ENCODE peak calls at places on chromosomes 3 and 15, in six cellular contexts. One of them, this sample, is unnamed. For H3K27me3, the result is how much of the 10 kb centered on the place peaks cover.

GRCh38 chr3:46852329-46852720 is 10.9 kb downstream of the MYL3 start:
- DNase-seq in adrenal gland: no peak
- DNase-seq in upper lobe of right lung: peak
- DNase-seq in brain microvascular endothelial cell: no peak
- DNase-seq in lung: no peak
- DNase-seq in ovary: no peak
- DNase-seq in this sample: no peak

GRCh38 chr3:73493543-73494314 is 131.0 kb downstream of the PDZRN3 start:
- DNase-seq in lung: no peak
- DNase-seq in brain microvascular endothelial cell: peak
- DNase-seq in adrenal gland: peak
- DNase-seq in ovary: no peak
- DNase-seq in upper lobe of right lung: no peak
- DNase-seq in this sample: no peak

GRCh38 chr3:43043793-43044192 is 62.1 kb downstream of the POMGNT2 start:
- DNase-seq in brain microvascular endothelial cell: no peak
- DNase-seq in ovary: no peak
- DNase-seq in upper lobe of right lung: no peak
- DNase-seq in adrenal gland: no peak
- DNase-seq in lung: no peak
- DNase-seq in this sample: peak

GRCh38 chr3:62109534-62109933 is 263.8 kb downstream of the FEZF2 start:
- DNase-seq in upper lobe of right lung: no peak
- DNase-seq in brain microvascular endothelial cell: peak
- DNase-seq in adrenal gland: peak
- DNase-seq in ovary: no peak
- DNase-seq in lung: no peak
- DNase-seq in this sample: peak

GRCh38 chr3:108103971-108104797 is 13.4 kb upstream of the CD47 start:
- DNase-seq in ovary: peak
- DNase-seq in adrenal gland: no peak
- DNase-seq in upper lobe of right lung: no peak
- DNase-seq in brain microvascular endothelial cell: peak
- DNase-seq in lung: no peak
- DNase-seq in this sample: no peak

GRCh38 chr3:143265501-143266070 is 146.0 kb downstream of the CHST2 start:
- DNase-seq in ovary: no peak
- DNase-seq in adrenal gland: peak
- DNase-seq in brain microvascular endothelial cell: no peak
- DNase-seq in lung: no peak
- DNase-seq in upper lobe of right lung: no peak
- DNase-seq in this sample: no peak

GRCh38 chr3:50481992-50482391 is 21.4 kb downstream of the CACNA2D2 start:
- DNase-seq in upper lobe of right lung: peak
- DNase-seq in brain microvascular endothelial cell: no peak
- DNase-seq in adrenal gland: no peak
- DNase-seq in ovary: no peak
- DNase-seq in lung: peak
- DNase-seq in this sample: no peak

GRCh38 chr3:186983372-186984058 is 53.2 kb downstream of the ST6GAL1 start:
- DNase-seq in ovary: no peak
- DNase-seq in upper lobe of right lung: no peak
- DNase-seq in brain microvascular endothelial cell: no peak
- DNase-seq in lung: no peak
- DNase-seq in adrenal gland: no peak
- DNase-seq in this sample: no peak

GRCh38 chr15:88399021-88399685 is 68.0 kb downstream of the MRPL46 start:
- DNase-seq in adrenal gland: no peak
- DNase-seq in brain microvascular endothelial cell: no peak
- DNase-seq in ovary: no peak
- DNase-seq in lung: no peak
- DNase-seq in upper lobe of right lung: no peak
- DNase-seq in this sample: no peak

GRCh38 chr3:65548848-65549625 is 489.7 kb downstream of the MAGI1 start:
- DNase-seq in lung: no peak
- DNase-seq in upper lobe of right lung: no peak
- DNase-seq in ovary: peak
- DNase-seq in adrenal gland: no peak
- DNase-seq in brain microvascular endothelial cell: no peak
- DNase-seq in this sample: no peak

GRCh38 chr15:70012895-70013294 is 84.8 kb downstream of the TLE3 start:
- DNase-seq in upper lobe of right lung: no peak
- DNase-seq in adrenal gland: no peak
- DNase-seq in brain microvascular endothelial cell: no peak
- DNase-seq in lung: no peak
- DNase-seq in ovary: no peak
- DNase-seq in this sample: no peak

GRCh38 chr15:70014860-70015490 is 82.7 kb downstream of the TLE3 start:
- DNase-seq in brain microvascular endothelial cell: no peak
- DNase-seq in adrenal gland: no peak
- DNase-seq in upper lobe of right lung: peak
- DNase-seq in ovary: no peak
- DNase-seq in lung: no peak
- DNase-seq in this sample: no peak

GRCh38 chr15:70014311-70014707 is 83.4 kb downstream of the TLE3 start:
- DNase-seq in ovary: no peak
- DNase-seq in brain microvascular endothelial cell: no peak
- DNase-seq in upper lobe of right lung: no peak
- DNase-seq in adrenal gland: no peak
- DNase-seq in lung: no peak
- DNase-seq in this sample: no peak

GRCh38 chr15:70016511-70016994 is 81.2 kb downstream of the TLE3 start:
- DNase-seq in brain microvascular endothelial cell: no peak
- DNase-seq in ovary: no peak
- DNase-seq in upper lobe of right lung: no peak
- DNase-seq in adrenal gland: no peak
- DNase-seq in lung: no peak
- DNase-seq in this sample: no peak

DNA sequence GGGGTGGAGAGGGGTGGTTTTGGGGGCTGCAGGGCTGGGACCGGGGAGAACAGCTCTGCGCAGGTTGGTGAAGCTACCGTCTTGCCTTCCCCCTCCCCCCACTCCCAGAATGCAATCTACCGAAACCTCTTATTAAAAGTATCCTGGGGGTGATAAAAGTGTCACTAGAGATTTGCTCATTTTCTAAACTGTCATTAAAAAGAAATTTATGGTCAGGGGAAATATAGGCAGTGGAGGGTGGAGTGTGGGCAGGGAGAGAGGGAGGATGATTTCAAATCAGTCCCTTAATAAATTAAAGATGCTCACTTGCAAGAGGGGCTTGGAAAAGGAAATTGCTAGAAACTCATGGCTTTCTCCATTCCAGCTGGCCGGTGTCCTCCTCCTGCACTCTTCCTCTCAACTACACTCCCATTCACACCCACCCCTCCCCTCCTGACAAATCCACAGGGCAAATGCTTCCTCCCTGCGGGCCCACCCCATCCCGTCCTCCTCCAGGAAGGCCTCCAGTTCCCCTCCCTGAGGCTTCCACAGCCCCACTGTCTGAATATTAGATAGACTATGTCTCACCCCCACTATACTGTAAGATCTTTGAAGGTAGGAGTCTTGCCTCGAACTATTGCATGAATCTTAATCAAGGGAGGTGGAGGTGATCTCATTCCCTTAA is 83.9 kb downstream of the TLE3 start:
- DNase-seq in lung: no peak
- DNase-seq in adrenal gland: no peak
- DNase-seq in brain microvascular endothelial cell: no peak
- DNase-seq in upper lobe of right lung: no peak
- DNase-seq in ovary: no peak
- DNase-seq in this sample: no peak
- H3K27me3 ChIP-seq in lung: under half
- H3K27me3 ChIP-seq in adrenal gland: under half
- H3K27me3 ChIP-seq in brain microvascular endothelial cell: under half
- H3K27me3 ChIP-seq in upper lobe of right lung: under half
- H3K27me3 ChIP-seq in ovary: under half
- H3K27me3 ChIP-seq in this sample: under half

GRCh38 chr15:68578175-68578959 is 426 bp upstream of the CORO2B start:
- DNase-seq in ovary: peak
- DNase-seq in adrenal gland: peak
- DNase-seq in brain microvascular endothelial cell: peak
- DNase-seq in lung: peak
- DNase-seq in upper lobe of right lung: peak
- DNase-seq in this sample: peak
- TF ChIP-seq CTCF in ovary: peak
- TF ChIP-seq CTCF in adrenal gland: peak
- TF ChIP-seq CTCF in brain microvascular endothelial cell: peak
- TF ChIP-seq CTCF in lung: peak
- TF ChIP-seq CTCF in upper lobe of right lung: peak
- TF ChIP-seq CTCF in this sample: peak

GRCh38 chr3:45236964-45237363 is 10.9 kb upstream of the TMEM158 start:
- DNase-seq in adrenal gland: no peak
- DNase-seq in upper lobe of right lung: no peak
- DNase-seq in brain microvascular endothelial cell: no peak
- DNase-seq in lung: no peak
- DNase-seq in ovary: no peak
- DNase-seq in this sample: no peak

GRCh38 chr3:45232531-45232930 is 6.4 kb upstream of the TMEM158 start:
- DNase-seq in lung: no peak
- DNase-seq in ovary: no peak
- DNase-seq in upper lobe of right lung: no peak
- DNase-seq in adrenal gland: no peak
- DNase-seq in brain microvascular endothelial cell: no peak
- DNase-seq in this sample: no peak

GRCh38 chr3:45235409-45235808 is 9.3 kb upstream of the TMEM158 start:
- DNase-seq in brain microvascular endothelial cell: no peak
- DNase-seq in upper lobe of right lung: no peak
- DNase-seq in ovary: no peak
- DNase-seq in lung: no peak
- DNase-seq in adrenal gland: no peak
- DNase-seq in this sample: no peak

DNA sequence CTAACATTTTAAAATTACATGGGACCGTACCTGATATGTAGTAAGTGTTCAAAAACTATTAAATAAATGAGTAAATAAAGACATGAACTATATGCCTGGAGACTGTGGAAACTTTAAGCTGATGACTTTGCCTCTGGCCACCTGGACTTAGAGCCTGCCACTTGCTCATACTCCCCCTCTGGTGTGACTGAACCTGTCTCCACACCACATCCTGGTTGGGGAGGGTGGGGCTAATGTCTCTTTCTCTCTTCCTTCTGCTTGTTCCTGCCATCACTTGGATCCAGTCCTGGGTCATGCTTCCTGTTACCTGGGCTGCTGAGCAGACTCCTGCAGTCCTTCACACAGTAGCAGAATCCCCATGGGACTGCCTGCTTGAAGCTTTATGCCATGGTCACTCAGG is 8.2 kb upstream of the TMEM158 start:
- DNase-seq in brain microvascular endothelial cell: no peak
- DNase-seq in lung: no peak
- DNase-seq in adrenal gland: no peak
- DNase-seq in upper lobe of right lung: no peak
- DNase-seq in ovary: no peak
- DNase-seq in this sample: no peak
- H3K27ac ChIP-seq in brain microvascular endothelial cell: no peak
- H3K27ac ChIP-seq in lung: no peak
- H3K27ac ChIP-seq in adrenal gland: no peak
- H3K27ac ChIP-seq in upper lobe of right lung: no peak
- H3K27ac ChIP-seq in ovary: no peak
- H3K27ac ChIP-seq in this sample: no peak

GRCh38 chr15:93562752-93563151 is 473.7 kb upstream of the RGMA start:
- DNase-seq in ovary: no peak
- DNase-seq in adrenal gland: no peak
- DNase-seq in brain microvascular endothelial cell: no peak
- DNase-seq in upper lobe of right lung: no peak
- DNase-seq in lung: no peak
- DNase-seq in this sample: no peak

GRCh38 chr15:93566777-93567176 is 477.8 kb upstream of the RGMA start:
- DNase-seq in lung: no peak
- DNase-seq in brain microvascular endothelial cell: no peak
- DNase-seq in ovary: no peak
- DNase-seq in upper lobe of right lung: no peak
- DNase-seq in adrenal gland: no peak
- DNase-seq in this sample: no peak

GRCh38 chr15:93563218-93563617 is 474.2 kb upstream of the RGMA start:
- DNase-seq in brain microvascular endothelial cell: no peak
- DNase-seq in lung: no peak
- DNase-seq in adrenal gland: no peak
- DNase-seq in upper lobe of right lung: no peak
- DNase-seq in ovary: no peak
- DNase-seq in this sample: no peak
- H3K27me3 ChIP-seq in brain microvascular endothelial cell: under half
- H3K27me3 ChIP-seq in lung: under half
- H3K27me3 ChIP-seq in adrenal gland: under half
- H3K27me3 ChIP-seq in upper lobe of right lung: under half
- H3K27me3 ChIP-seq in ovary: under half
- H3K27me3 ChIP-seq in this sample: under half

GRCh38 chr3:175294793-175295192 is 435.7 kb downstream of the NAALADL2 start:
- DNase-seq in brain microvascular endothelial cell: no peak
- DNase-seq in adrenal gland: no peak
- DNase-seq in upper lobe of right lung: no peak
- DNase-seq in ovary: no peak
- DNase-seq in lung: no peak
- DNase-seq in this sample: no peak
- TF ChIP-seq CTCF in brain microvascular endothelial cell: no peak
- TF ChIP-seq CTCF in adrenal gland: no peak
- TF ChIP-seq CTCF in upper lobe of right lung: no peak
- TF ChIP-seq CTCF in ovary: no peak
- TF ChIP-seq CTCF in lung: no peak
- TF ChIP-seq CTCF in this sample: no peak

DNA sequence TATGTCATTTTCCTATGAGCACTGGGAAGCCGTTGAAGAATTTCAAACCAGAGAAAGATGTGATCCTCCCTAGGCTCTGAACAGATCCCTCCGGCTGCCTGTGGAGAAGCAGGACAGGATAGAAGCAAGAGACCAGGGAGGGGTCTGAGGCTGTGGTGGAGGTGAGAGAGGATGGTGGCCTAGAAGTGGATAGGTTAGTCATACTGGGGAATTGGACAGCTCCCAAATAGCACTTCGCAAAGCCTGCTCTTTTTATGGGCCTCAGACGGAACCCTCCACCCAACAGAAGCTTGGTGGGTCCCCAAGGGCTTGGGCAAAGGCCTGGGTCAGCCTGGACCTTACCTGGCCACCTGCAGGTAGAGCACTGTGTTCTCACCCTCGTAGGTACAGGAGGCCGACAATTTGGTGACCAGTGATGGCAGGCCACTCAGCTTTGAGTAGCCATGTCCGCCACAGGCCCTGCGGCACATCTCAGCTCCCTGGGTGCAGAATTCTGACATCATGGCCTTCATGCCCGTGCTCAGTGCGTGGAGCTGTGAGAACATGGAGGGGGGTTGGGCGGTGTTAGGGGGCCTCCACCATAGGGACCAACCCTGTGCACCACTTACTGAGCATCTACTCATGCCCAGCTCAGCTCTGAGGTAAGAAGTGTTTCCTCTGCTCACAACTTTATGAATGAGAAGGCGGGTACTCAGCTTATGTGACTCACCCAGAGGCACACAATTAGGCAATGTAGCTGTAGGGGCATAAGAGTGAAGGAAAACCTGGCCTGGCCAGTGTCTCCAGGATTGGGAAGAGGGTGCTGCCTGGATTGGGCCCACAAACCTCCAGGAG is 10.6 kb downstream of the ACOX2 start:
- DNase-seq in lung: peak
- DNase-seq in brain microvascular endothelial cell: peak
- DNase-seq in adrenal gland: peak
- DNase-seq in ovary: no peak
- DNase-seq in upper lobe of right lung: no peak
- DNase-seq in this sample: peak
- H3K27ac ChIP-seq in lung: no peak
- H3K27ac ChIP-seq in brain microvascular endothelial cell: no peak
- H3K27ac ChIP-seq in adrenal gland: no peak
- H3K27ac ChIP-seq in ovary: no peak
- H3K27ac ChIP-seq in upper lobe of right lung: no peak
- H3K27ac ChIP-seq in this sample: no peak

This sample was measured in right atrium auricular region.